ENCODE peak calls at places on chromosomes 11 and 22, in eight cellular contexts. X, Z, R, I, F, G, Y and K are unnamed samples.

GRCh38 chr11:117511981-117512448 is 184.4 kb downstream of the CEP164 start:
- DNase-seq in X (no peak), Z (no peak), R (no peak), I (no peak), F (no peak), G (no peak), Y (no peak), K (no peak)

GRCh38 chr11:1832989-1833365 is 1.8 kb upstream of the SYT8 start:
- DNase-seq in X (no peak), Z (peak), R (no peak), I (no peak), F (no peak), G (no peak), Y (peak), K (no peak)

GRCh38 chr11:46277623-46278386 is at the start of gene CREB3L1:
- DNase-seq in X (no peak), Z (peak), R (no peak), I (peak), F (peak), G (peak), Y (peak), K (no peak)

GRCh38 chr22:48750282-48750681 is 1077.4 kb downstream of the BRD1 start:
- DNase-seq in X (no peak), Z (no peak), R (peak), I (no peak), F (no peak), G (no peak), Y (no peak), K (no peak)

GRCh38 chr11:279966-280761 is 2.0 kb downstream of the NLRP6 start:
- DNase-seq in X (peak), Z (peak), R (no peak), I (no peak), F (peak), G (no peak), Y (no peak), K (no peak)

GRCh38 chr11:15106201-15106965 is 8.3 kb upstream of the INSC start:
- DNase-seq in X (no peak), Z (no peak), R (no peak), I (no peak), F (peak), G (no peak), Y (no peak), K (no peak)

GRCh38 chr11:79236541-79236971 is 204.3 kb downstream of the TENM4 start:
- DNase-seq in X (no peak), Z (no peak), R (no peak), I (no peak), F (peak), G (no peak), Y (no peak), K (no peak)

GRCh38 chr11:114346709-114347141 is 50.5 kb downstream of the NNMT start:
- DNase-seq in X (no peak), Z (no peak), R (no peak), I (no peak), F (no peak), G (no peak), Y (no peak), K (no peak)

GRCh38 chr11:103673773-103674172 is 362.7 kb upstream of the DDI1 start:
- DNase-seq in X (no peak), Z (no peak), R (no peak), I (no peak), F (peak), G (no peak), Y (no peak), K (no peak)

GRCh38 chr11:129230006-129230405 is 37.9 kb upstream of the ARHGAP32 start:
- DNase-seq in X (no peak), Z (no peak), R (no peak), I (no peak), F (peak), G (no peak), Y (no peak), K (no peak)

GRCh38 chr22:46050451-46050845 is 73.5 kb upstream of the WNT7B start:
- DNase-seq in X (no peak), Z (no peak), R (peak), I (no peak), F (no peak), G (no peak), Y (no peak), K (no peak)

GRCh38 chr22:48042621-48043395 is 1280.4 kb downstream of the TBC1D22A start:
- DNase-seq in X (no peak), Z (no peak), R (no peak), I (no peak), F (no peak), G (no peak), Y (no peak), K (no peak)

GRCh38 chr22:17117400-17117799 is 3.8 kb downstream of the TMEM121B start:
- DNase-seq in X (no peak), Z (no peak), R (no peak), I (no peak), F (no peak), G (no peak), Y (no peak), K (no peak)

GRCh38 chr11:33128739-33129138 is 32.5 kb downstream of the CSTF3 start:
- DNase-seq in X (no peak), Z (no peak), R (no peak), I (no peak), F (no peak), G (no peak), Y (no peak), K (no peak)

DNA sequence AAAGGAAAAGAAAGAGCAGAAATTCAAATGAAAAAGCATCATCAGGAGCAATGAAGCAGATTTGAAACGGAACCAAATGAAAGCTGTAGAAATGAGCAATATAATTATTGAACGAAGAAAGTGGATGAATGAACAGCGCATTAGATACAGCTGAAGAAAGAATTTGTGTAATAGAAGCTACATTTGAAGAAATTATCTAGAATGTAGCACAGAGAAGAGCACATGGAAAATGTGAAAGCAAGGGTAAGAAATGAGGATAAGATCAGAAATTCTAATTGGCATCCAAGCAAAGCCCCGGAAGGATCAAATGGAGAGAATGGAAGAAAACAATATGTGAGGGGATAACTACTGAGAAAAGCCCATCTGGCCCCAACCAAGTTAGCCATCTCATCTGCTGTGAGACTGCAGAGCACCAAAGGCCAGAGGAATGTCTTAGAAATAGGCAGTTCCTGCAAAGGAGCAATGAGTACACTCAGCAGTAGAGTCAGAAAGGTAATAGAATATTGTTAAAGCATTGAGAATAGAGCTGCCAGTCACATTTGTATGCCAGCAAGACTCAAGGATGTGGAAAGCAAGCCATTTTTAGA is 51.9 kb downstream of the MED15 start:
- DNase-seq in X (no peak), Z (no peak), R (no peak), I (no peak), F (no peak), G (no peak), Y (no peak), K (no peak)
- H3K4me3 ChIP-seq in X (no peak), Z (no peak), R (no peak), I (no peak), F (no peak), G (no peak), Y (no peak), K (no peak)

GRCh38 chr11:5449432-5449831 is 309 bp downstream of the OR51I2 start:
- DNase-seq in X (no peak), Z (no peak), R (no peak), I (no peak), F (no peak), G (no peak), Y (no peak), K (no peak)
- H3K27ac ChIP-seq in X (no peak), Z (no peak), R (no peak), I (no peak), F (no peak), G (no peak), Y (no peak), K (no peak)

DNA sequence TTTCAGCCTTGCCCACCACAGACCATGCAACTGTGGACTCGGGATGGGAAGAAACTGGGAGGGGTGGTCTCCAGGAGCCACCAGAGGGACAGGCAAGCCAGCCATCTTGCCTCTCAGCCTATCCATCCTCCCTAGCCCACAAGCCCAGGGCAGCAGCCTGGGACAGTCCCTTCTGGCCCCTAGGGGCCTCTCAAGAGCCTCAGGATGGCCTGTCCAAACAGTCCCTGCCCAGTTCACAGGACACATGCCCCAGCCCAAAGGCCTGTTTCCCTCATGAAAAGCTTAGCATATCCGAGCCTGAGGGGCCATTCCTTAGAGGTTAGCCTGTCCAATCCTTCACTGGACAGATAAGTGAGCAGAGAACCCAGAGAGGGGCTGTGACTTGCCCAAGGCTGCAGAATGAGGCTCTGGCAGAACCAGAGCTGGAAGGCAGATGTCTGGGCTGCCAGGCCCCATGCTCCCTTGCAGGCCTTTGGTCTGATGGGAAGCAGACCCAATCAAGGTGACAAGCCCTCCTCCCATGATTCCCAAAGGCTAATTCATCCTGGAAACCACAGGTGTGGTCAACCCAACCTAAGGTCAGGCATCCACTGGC is 28.2 kb downstream of the LRRC10B start:
- DNase-seq in X (no peak), Z (no peak), R (no peak), I (no peak), F (no peak), G (no peak), Y (no peak), K (no peak)
- TF ChIP-seq CTCF in X (no peak), Z (no peak), R (no peak), I (no peak), F (no peak), G (no peak), Y (no peak), K (no peak)

GRCh38 chr11:62431171-62431895 is 12.5 kb downstream of the SCGB1A1 start:
- DNase-seq in X (no peak), Z (no peak), R (no peak), I (no peak), F (peak), G (no peak), Y (no peak), K (no peak)
- H3K4me3 ChIP-seq in X (no peak), Z (no peak), R (no peak), I (no peak), F (no peak), G (no peak), Y (no peak), K (no peak)

DNA sequence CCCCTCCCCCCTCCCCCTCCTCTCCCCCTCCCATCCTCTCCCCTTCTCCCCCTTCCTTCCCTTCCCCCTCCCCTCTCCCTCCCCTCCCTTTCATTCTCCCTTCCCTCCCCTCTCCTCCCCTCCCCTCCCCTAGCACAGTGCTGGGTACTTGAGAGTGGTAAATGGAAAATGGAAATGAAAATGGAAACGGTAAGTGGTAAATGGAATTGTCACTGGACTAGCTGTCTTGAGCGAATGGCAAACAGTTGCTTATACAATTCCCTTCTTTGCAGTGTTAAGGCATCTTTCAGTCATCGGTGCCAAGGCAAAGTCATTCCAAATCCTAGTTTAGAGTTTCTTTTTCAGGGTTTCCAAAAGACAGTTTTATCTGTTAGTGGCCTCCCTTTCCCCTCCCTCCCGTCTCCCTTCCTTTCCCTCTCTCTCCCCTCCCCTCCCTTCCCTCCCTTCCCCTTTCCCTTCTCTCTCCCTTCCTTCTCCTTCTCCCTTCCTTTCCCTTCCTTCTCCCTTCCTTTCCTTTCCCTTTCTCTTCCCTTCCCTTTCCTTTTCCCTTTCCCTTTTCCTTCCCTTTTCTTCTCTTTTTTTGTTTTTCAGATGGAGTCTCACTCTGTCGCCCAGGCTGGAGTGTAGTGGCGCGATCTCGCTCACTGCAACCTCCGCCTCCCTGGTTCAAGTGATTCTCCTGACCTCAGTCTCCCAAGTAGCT is 47.3 kb downstream of the GRAMD1B start:
- DNase-seq in X (no peak), Z (no peak), R (no peak), I (no peak), F (no peak), G (no peak), Y (no peak), K (no peak)
- H3K27ac ChIP-seq in X (no peak), Z (no peak), R (no peak), I (no peak), F (no peak), G (no peak), Y (no peak), K (no peak)

GRCh38 chr22:35399678-35400334 is at the start of gene MCM5:
- DNase-seq in X (peak), Z (peak), R (peak), I (peak), F (peak), G (peak), Y (peak), K (peak)
- TF ChIP-seq CTCF in X (no peak), Z (no peak), R (no peak), I (no peak), F (no peak), G (no peak), Y (no peak), K (no peak)

DNA sequence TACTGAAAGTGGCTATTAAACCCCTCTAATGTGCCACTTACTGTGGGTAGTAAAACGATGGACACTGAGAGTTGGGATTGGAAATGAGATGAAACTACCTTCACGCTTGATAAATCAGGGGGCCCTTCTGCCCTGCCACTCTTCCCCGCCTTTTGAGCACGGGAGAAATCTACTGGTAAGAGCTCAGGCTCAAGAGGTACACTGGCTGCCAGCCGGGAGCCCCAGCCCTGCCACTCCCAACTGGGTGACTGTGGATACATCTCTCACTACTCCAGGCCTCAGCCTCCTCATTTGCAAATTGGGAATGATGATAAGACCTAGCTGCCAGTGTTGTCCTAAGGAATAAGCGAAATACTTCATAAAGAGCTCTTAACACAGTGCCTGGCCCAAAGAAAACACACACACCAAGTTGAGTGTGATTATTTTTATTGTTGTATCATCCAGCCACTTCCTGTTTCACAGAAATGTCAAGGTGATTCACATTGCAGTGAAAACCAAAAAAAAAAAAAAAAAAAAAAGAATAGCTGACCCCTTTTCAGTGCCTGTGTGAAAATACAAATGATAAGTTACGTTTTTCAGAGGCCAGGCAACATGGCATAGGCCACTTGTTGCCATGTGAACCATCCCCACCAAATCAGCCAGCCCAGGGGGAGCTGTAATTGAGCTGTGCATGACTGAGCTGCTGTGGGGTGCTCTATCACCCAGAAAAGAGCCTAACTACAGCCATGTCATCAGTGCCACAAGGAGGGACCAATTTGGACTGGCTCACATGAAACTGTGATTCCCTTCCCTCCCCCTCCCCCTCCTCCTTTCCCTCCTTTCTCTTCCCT is 4.4 kb upstream of the ZNRD2 start:
- DNase-seq in X (no peak), Z (no peak), R (no peak), I (no peak), F (no peak), G (no peak), Y (no peak), K (no peak)
- H3K4me3 ChIP-seq in X (no peak), Z (no peak), R (no peak), I (no peak), F (no peak), G (no peak), Y (no peak), K (no peak)

DNA sequence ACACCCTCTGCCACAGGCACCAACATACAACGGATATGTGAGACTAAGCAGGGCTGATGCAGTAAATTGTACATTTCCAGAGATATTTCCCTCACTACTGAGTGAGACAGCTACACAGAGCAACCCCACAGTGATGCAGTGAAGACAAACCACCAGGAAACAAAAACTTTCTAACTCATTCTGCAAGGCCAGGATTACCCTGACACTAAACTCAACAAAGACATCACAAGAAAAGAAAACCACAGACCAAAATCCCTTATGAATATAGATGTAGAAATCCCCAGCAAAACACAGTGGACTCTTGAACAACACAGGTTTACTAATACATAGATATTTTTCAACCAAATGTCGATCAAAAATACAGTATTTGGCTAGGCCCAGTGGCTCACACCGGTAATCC is 1.5 kb upstream of the SLC7A4 start:
- DNase-seq in X (no peak), Z (no peak), R (no peak), I (no peak), F (no peak), G (no peak), Y (no peak), K (no peak)
- H3K27ac ChIP-seq in X (no peak), Z (no peak), R (no peak), I (no peak), F (no peak), G (no peak), Y (no peak), K (no peak)

DNA sequence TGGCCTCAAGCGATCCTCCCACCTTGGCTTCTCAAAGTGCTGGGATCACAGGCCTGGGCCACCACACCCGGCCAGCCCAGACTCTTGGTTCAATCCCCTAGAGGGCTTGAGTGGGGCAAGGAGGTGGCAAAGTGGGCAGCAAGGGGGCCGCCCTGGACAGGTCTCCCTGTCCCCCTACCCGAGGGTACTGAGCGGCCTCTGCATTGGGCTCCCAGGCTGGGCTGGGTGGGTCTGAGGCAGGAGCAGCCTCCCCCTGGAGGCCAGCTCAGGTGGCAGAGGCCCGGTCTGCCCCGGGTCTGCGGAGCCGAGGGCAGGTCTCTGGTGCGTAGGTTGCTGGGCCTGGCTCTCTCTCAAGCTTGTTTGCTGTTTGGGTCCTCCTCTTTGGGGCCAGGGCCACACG is 22.4 kb upstream of the CCDC188 start:
- DNase-seq in X (no peak), Z (no peak), R (no peak), I (no peak), F (no peak), G (no peak), Y (no peak), K (no peak)
- TF ChIP-seq CTCF in X (no peak), Z (no peak), R (no peak), I (no peak), F (no peak), G (no peak), Y (no peak), K (no peak)

GRCh38 chr11:69350596-69350995 is 56.6 kb downstream of the MYEOV start:
- DNase-seq in X (no peak), Z (no peak), R (no peak), I (no peak), F (no peak), G (no peak), Y (no peak), K (no peak)

GRCh38 chr11:69353696-69354544 is 60.0 kb downstream of the MYEOV start:
- DNase-seq in X (no peak), Z (no peak), R (no peak), I (no peak), F (no peak), G (no peak), Y (no peak), K (no peak)

GRCh38 chr11:69351460-69351859 is 57.5 kb downstream of the MYEOV start:
- DNase-seq in X (no peak), Z (no peak), R (no peak), I (no peak), F (peak), G (no peak), Y (no peak), K (no peak)

GRCh38 chr11:69352715-69353325 is 58.9 kb downstream of the MYEOV start:
- DNase-seq in X (no peak), Z (no peak), R (no peak), I (peak), F (peak), G (no peak), Y (no peak), K (no peak)

GRCh38 chr11:69352181-69352580 is 58.2 kb downstream of the MYEOV start:
- DNase-seq in X (no peak), Z (no peak), R (no peak), I (peak), F (no peak), G (no peak), Y (no peak), K (no peak)
- H3K4me3 ChIP-seq in X (no peak), Z (no peak), R (no peak), I (no peak), F (no peak), G (no peak), Y (no peak), K (no peak)